ENCODE peak calls at places on chromosomes 13 and 19, in five cellular contexts. H, A, Y, D and E are unnamed samples.

GRCh38 chr13:80428344-80429096 is 87.6 kb upstream of the SPRY2 start:
- DNase-seq in A (no peak), H (no peak), D (no peak), Y (no peak), E (no peak)

GRCh38 chr13:29935309-29935981 is 85.0 kb upstream of the UBL3 start:
- DNase-seq in A (no peak), Y (no peak), H (no peak), D (no peak), E (no peak)

GRCh38 chr19:49499030-49499670 is 2.9 kb downstream of the RPS11 start:
- DNase-seq in H (no peak), Y (no peak), D (no peak), A (no peak), E (no peak)

GRCh38 chr19:485583-486236 is 10.6 kb upstream of the MADCAM1 start:
- DNase-seq in D (no peak), Y (no peak), H (no peak), A (peak; percentile 34), E (peak; percentile 77)

GRCh38 chr19:17205237-17206140 is 9.7 kb upstream of the USE1 start:
- DNase-seq in A (no peak), D (peak; percentile 84), H (peak; percentile 36), Y (no peak), E (peak; percentile 65)

GRCh38 chr19:13629687-13630357 is 123.5 kb upstream of the CACNA1A start:
- DNase-seq in Y (no peak), A (no peak), D (no peak), H (no peak), E (no peak)

GRCh38 chr19:11736696-11737095 is 2.0 kb downstream of the ZNF823 start:
- DNase-seq in Y (peak; percentile 31), D (no peak), A (no peak), H (no peak), E (no peak)

GRCh38 chr13:30743319-30744055 is 8.1 kb downstream of the ALOX5AP start:
- DNase-seq in Y (no peak), A (no peak), D (no peak), H (no peak), E (no peak)

GRCh38 chr19:8811315-8812172 is 20.6 kb downstream of the ZNF558 start:
- DNase-seq in D (no peak), H (no peak), A (no peak), Y (no peak), E (no peak)

GRCh38 chr19:7722231-7722651 is 9.7 kb downstream of the CLEC4G start:
- DNase-seq in H (no peak), D (no peak), A (no peak), Y (no peak), E (no peak)

GRCh38 chr13:71149498-71150363 is 717.3 kb downstream of the DACH1 start:
- DNase-seq in H (no peak), Y (no peak), A (peak; percentile 76), D (no peak), E (no peak)

GRCh38 chr13:78241278-78241919 is 322.8 kb upstream of the EDNRB start:
- DNase-seq in D (peak; percentile 53), H (peak; percentile 30), Y (no peak), A (peak; percentile 10), E (peak; percentile 68)

GRCh38 chr13:98664924-98665637 is 87.4 kb downstream of the SLC15A1 start:
- DNase-seq in Y (no peak), A (no peak), H (no peak), D (no peak), E (no peak)

GRCh38 chr19:37855098-37855497 is 51.3 kb downstream of the WDR87 start:
- DNase-seq in D (peak; percentile 63), H (no peak), A (no peak), Y (peak; percentile 10), E (no peak)

GRCh38 chr13:20924758-20925394 is 22.3 kb upstream of the XPO4 start:
- DNase-seq in Y (peak; percentile 65), H (peak; percentile 64), D (peak; percentile 58), A (peak; percentile 46), E (peak; percentile 72)

GRCh38 chr19:38852231-38853044 is 2.7 kb upstream of the HNRNPL start:
- DNase-seq in A (no peak), D (peak; percentile 81), Y (peak; percentile 56), H (peak; percentile 43), E (peak; percentile 63)

GRCh38 chr13:111597041-111598017 is 276.9 kb downstream of the TEX29 start:
- DNase-seq in A (no peak), D (no peak), Y (no peak), H (no peak), E (no peak)

GRCh38 chr13:110062077-110062776 is 244.7 kb downstream of the COL4A1 start:
- DNase-seq in D (no peak), H (no peak), Y (peak; percentile 23), A (no peak), E (no peak)

GRCh38 chr19:1811472-1811894 is 593 bp downstream of the ATP8B3 start:
- DNase-seq in D (peak; percentile 74), Y (peak; percentile 76), H (no peak), A (no peak), E (no peak)

GRCh38 chr13:99044764-99045163 is 66.9 kb upstream of the DOCK9 start:
- DNase-seq in D (no peak), H (no peak), A (no peak), Y (no peak), E (peak; percentile 8)

GRCh38 chr13:88802886-88803285 is 1131.7 kb downstream of the SLITRK5 start:
- DNase-seq in H (no peak), A (no peak), Y (no peak), D (no peak), E (no peak)

GRCh38 chr13:70579941-70580340 is 471.7 kb upstream of the KLHL1 start:
- DNase-seq in H (no peak), Y (no peak), D (no peak), A (no peak), E (no peak)

GRCh38 chr19:56566904-56567273 is 379 bp upstream of the ZNF470 start:
- DNase-seq in H (peak; percentile 25), Y (peak; percentile 56), A (no peak), D (peak; percentile 69), E (no peak)